ENCODE peak calls at places on chromosome 22, in four cellular contexts. J is H1, K is IMR-90, R is mesendoderm. I is an unnamed sample.

GRCh38 chr22:27385261-27385998 is 416.1 kb downstream of the MN1 start:
- DNase-seq in J (peak), K (no peak), R (no peak), I (peak)

GRCh38 chr22:44243761-44244160 is 63.0 kb downstream of the PARVG start:
- DNase-seq in J (peak), K (no peak), R (no peak), I (no peak)

GRCh38 chr22:31866918-31867317 is 77.4 kb upstream of the YWHAH start:
- DNase-seq in J (no peak), K (no peak), R (no peak), I (no peak)

GRCh38 chr22:21673534-21674321 is 7.9 kb downstream of the PPIL2 start:
- DNase-seq in J (no peak), K (no peak), R (no peak), I (no peak)

GRCh38 chr22:48742556-48743343 is 1084.9 kb downstream of the BRD1 start:
- DNase-seq in J (peak), K (no peak), R (no peak), I (no peak)

GRCh38 chr22:24503137-24503850 is 8.2 kb downstream of the UPB1 start:
- DNase-seq in J (peak), K (peak), R (peak), I (peak)

GRCh38 chr22:37228106-37229011 is 15.7 kb downstream of the RAC2 start:
- DNase-seq in J (no peak), K (peak), R (no peak), I (no peak)

GRCh38 chr22:41330169-41330568 is 28.8 kb downstream of the ZC3H7B start:
- DNase-seq in J (no peak), K (no peak), R (no peak), I (no peak)

GRCh38 chr22:50000587-50001387 is 11.8 kb downstream of the IL17REL start:
- DNase-seq in J (no peak), K (no peak), R (no peak), I (no peak)

GRCh38 chr22:44738347-44738715 is 14.0 kb upstream of the ARHGAP8 start:
- DNase-seq in J (peak), K (peak), R (peak), I (peak)

GRCh38 chr22:18001040-18001893 is 23.1 kb downstream of the MICAL3 start:
- DNase-seq in J (peak), K (peak), R (peak), I (peak)

GRCh38 chr22:24418786-24419479 is 8.5 kb upstream of the ADORA2A start:
- DNase-seq in J (no peak), K (no peak), R (no peak), I (no peak)

DNA sequence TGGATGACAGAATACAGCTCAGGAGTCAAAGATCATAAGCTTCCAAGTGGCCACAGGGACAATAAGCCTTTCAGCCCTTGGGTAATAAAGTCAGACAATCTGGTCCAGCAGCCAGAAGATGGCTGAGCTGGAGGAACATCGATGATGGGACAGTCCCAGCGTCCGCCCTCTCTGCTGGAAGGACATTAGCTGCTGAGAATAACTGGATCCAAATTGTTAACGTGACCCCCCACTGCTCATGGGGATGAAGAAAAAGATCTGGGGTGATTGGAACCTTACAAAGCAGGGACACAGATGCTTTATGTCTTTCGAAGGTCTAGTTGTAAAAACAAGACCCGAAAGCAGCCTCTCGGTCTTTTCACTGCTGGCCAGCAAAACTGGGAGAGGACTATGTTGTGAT is 71.0 kb downstream of the IGLL5 start:
- DNase-seq in J (no peak), K (no peak), R (no peak), I (no peak)
- H3K56ac ChIP-seq in J (no peak), K (no peak), R (no peak), I (no peak)

GRCh38 chr22:30178180-30179126 is 68.1 kb downstream of the LIF start:
- DNase-seq in J (no peak), K (no peak), R (no peak), I (no peak)

GRCh38 chr22:30176431-30176830 is 70.1 kb downstream of the LIF start:
- DNase-seq in J (no peak), K (no peak), R (no peak), I (no peak)

GRCh38 chr22:30170126-30170525 is 76.4 kb downstream of the LIF start:
- DNase-seq in J (no peak), K (no peak), R (no peak), I (no peak)

GRCh38 chr22:30180616-30181015 is 65.9 kb downstream of the LIF start:
- DNase-seq in J (no peak), K (no peak), R (no peak), I (no peak)

DNA sequence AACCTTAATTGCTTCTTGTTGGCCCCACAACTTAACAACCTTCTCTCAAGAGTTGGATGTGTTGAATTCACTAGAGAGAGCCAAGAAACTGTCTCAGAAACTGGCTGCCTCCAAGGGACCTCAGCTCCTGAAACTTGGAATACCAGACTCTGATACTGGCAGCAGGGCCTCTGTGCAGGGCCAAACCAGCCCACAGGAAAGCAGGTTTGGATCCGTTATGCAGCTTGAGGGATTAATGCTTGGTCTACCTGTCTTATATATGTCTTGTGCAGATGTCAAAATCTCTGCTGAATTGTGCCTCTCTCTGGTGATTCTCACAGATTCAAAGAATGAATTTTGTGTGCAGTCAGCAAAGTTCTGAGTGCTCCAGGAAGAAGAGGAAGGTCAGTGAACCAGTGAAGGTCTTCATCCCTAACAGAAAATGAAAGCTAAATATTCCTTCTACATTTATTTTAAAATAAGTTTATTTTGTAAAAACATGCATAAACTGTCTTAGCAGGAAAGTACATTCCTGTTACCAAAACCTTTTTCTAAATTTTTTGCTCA is 70.7 kb downstream of the LIF start:
- DNase-seq in J (no peak), K (no peak), R (no peak), I (no peak)
- H3K56ac ChIP-seq in J (no peak), K (no peak), R (no peak), I (no peak)

GRCh38 chr22:46844606-46845210 is 82.3 kb downstream of the TBC1D22A start:
- DNase-seq in J (peak), K (no peak), R (no peak), I (no peak)
- H3K56ac ChIP-seq in J (no peak), K (no peak), R (no peak), I (no peak)

DNA sequence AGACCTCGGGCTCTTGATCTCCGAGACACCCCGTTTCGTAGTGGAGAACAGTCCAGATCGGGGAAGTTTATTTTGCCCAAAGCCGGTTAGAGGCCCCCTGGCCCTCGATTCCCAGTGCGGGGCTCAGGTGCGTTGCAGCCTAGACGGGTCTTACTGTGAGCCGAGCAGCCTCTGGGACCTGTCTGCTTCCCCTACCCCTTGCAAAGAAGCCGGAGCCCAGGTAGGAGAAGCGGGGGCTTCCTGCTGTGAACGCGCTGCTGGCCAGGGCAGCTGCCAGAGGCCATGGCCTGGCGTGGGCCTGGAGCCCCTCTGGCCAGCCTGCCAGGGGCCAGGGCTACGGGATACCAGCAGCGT is 619 bp downstream of the TSPO start:
- DNase-seq in J (peak), K (no peak), R (peak), I (no peak)
- H3K56ac ChIP-seq in J (no peak), K (no peak), R (peak), I (no peak)

DNA sequence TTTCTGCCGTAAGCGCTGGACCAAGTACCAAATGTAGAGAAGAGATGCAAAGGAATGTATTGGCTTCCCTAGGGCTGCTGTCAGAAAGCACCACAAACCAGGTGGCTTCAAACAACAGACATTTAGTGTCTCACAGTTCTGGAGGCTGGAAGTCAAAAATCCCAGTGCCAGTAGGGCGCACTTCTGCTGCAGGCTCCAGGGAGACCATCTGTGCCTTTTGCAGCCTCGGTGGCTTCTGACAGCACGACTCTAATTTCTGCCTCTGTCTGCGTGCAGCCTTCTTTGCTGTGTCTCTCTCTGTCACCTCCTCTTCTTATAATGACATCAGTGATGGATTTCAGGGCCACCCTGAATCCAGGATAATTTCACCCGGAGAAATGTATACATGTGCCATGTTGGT is 2.8 kb downstream of the APOL6 start:
- DNase-seq in J (peak), K (no peak), R (no peak), I (peak)
- H3K56ac ChIP-seq in J (no peak), K (no peak), R (no peak), I (no peak)

DNA sequence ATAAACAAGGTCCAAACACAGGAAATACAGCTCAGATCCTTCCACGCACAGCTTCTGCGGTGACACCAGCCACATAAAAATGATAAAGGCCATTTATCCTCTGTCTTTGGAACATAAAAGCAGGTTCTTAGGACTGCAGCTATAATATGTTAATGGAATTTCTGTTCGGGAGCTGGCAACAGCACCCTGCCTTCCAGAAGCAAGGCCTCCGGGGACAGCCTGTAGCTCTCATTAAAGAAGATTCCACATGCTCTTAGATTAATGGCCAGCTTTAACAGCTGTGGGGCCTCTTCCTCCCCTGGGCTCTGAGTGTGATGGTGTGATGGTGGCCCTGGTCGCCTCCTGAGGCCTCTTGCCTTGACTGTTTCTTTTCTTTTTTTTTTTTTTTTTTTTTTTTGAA is 137.3 kb downstream of the CACNA1I start:
- DNase-seq in J (no peak), K (no peak), R (no peak), I (no peak)
- H3K56ac ChIP-seq in J (no peak), K (no peak), R (no peak), I (no peak)